ENCODE peak calls at places on chromosomes 4 and X, in ten cellular contexts. One of them, this sample, is unnamed.

GRCh38 chrX:12979011-12979629 is 4.2 kb downstream of the TMSB4X start:
- DNase-seq in stomach: no peak
- DNase-seq in transverse colon: no peak
- DNase-seq in cardiac muscle cell: no peak
- DNase-seq in foreskin fibroblast: no peak
- DNase-seq in hepatocyte: no peak
- DNase-seq in SK-N-SH: no peak
- DNase-seq in BE2C: no peak
- DNase-seq in neural progenitor cell: no peak
- DNase-seq in tibial nerve: no peak
- DNase-seq in this sample: no peak

GRCh38 chr4:144318797-144319196 is 178.3 kb upstream of the GYPA start:
- DNase-seq in stomach: no peak
- DNase-seq in transverse colon: no peak
- DNase-seq in cardiac muscle cell: no peak
- DNase-seq in foreskin fibroblast: no peak
- DNase-seq in hepatocyte: no peak
- DNase-seq in SK-N-SH: no peak
- DNase-seq in BE2C: no peak
- DNase-seq in neural progenitor cell: no peak
- DNase-seq in tibial nerve: no peak
- DNase-seq in this sample: no peak

GRCh38 chr4:92101609-92102231 is 202.0 kb upstream of the GRID2 start:
- DNase-seq in stomach: no peak
- DNase-seq in transverse colon: no peak
- DNase-seq in cardiac muscle cell: peak
- DNase-seq in foreskin fibroblast: peak
- DNase-seq in hepatocyte: no peak
- DNase-seq in SK-N-SH: no peak
- DNase-seq in BE2C: no peak
- DNase-seq in neural progenitor cell: no peak
- DNase-seq in tibial nerve: no peak
- DNase-seq in this sample: no peak

GRCh38 chr4:145887241-145887964 is 51.2 kb downstream of the ZNF827 start:
- DNase-seq in stomach: no peak
- DNase-seq in transverse colon: no peak
- DNase-seq in cardiac muscle cell: peak
- DNase-seq in foreskin fibroblast: peak
- DNase-seq in hepatocyte: no peak
- DNase-seq in SK-N-SH: no peak
- DNase-seq in BE2C: no peak
- DNase-seq in neural progenitor cell: no peak
- DNase-seq in tibial nerve: no peak
- DNase-seq in this sample: peak

GRCh38 chr4:151202851-151203455 is 74.0 kb upstream of the PRSS48 start:
- DNase-seq in stomach: no peak
- DNase-seq in transverse colon: no peak
- DNase-seq in cardiac muscle cell: peak
- DNase-seq in foreskin fibroblast: no peak
- DNase-seq in hepatocyte: no peak
- DNase-seq in SK-N-SH: no peak
- DNase-seq in BE2C: no peak
- DNase-seq in neural progenitor cell: no peak
- DNase-seq in tibial nerve: no peak
- DNase-seq in this sample: no peak

GRCh38 chr4:8900588-8900987 is 28.9 kb upstream of the HMX1 start:
- DNase-seq in stomach: no peak
- DNase-seq in transverse colon: no peak
- DNase-seq in cardiac muscle cell: no peak
- DNase-seq in foreskin fibroblast: no peak
- DNase-seq in hepatocyte: no peak
- DNase-seq in SK-N-SH: no peak
- DNase-seq in BE2C: no peak
- DNase-seq in neural progenitor cell: no peak
- DNase-seq in tibial nerve: no peak
- DNase-seq in this sample: no peak

GRCh38 chr4:130901321-130901720 is 1805.4 kb downstream of the C4orf33 start:
- DNase-seq in stomach: no peak
- DNase-seq in transverse colon: no peak
- DNase-seq in cardiac muscle cell: no peak
- DNase-seq in foreskin fibroblast: no peak
- DNase-seq in hepatocyte: no peak
- DNase-seq in SK-N-SH: no peak
- DNase-seq in BE2C: no peak
- DNase-seq in neural progenitor cell: no peak
- DNase-seq in tibial nerve: no peak
- DNase-seq in this sample: no peak

GRCh38 chr4:141899541-141899940 is 263.2 kb downstream of the IL15 start:
- DNase-seq in stomach: no peak
- DNase-seq in transverse colon: no peak
- DNase-seq in cardiac muscle cell: peak
- DNase-seq in foreskin fibroblast: no peak
- DNase-seq in hepatocyte: no peak
- DNase-seq in SK-N-SH: no peak
- DNase-seq in BE2C: no peak
- DNase-seq in neural progenitor cell: no peak
- DNase-seq in tibial nerve: no peak
- DNase-seq in this sample: no peak

GRCh38 chr4:78602334-78602733 is 50.8 kb downstream of the ANXA3 start:
- DNase-seq in stomach: no peak
- DNase-seq in transverse colon: no peak
- DNase-seq in cardiac muscle cell: no peak
- DNase-seq in foreskin fibroblast: peak
- DNase-seq in hepatocyte: no peak
- DNase-seq in SK-N-SH: no peak
- DNase-seq in BE2C: no peak
- DNase-seq in neural progenitor cell: no peak
- DNase-seq in tibial nerve: no peak
- DNase-seq in this sample: no peak

GRCh38 chrX:137945470-137945869 is 379.5 kb downstream of the ZIC3 start:
- DNase-seq in stomach: no peak
- DNase-seq in transverse colon: no peak
- DNase-seq in cardiac muscle cell: no peak
- DNase-seq in foreskin fibroblast: no peak
- DNase-seq in hepatocyte: no peak
- DNase-seq in SK-N-SH: no peak
- DNase-seq in BE2C: no peak
- DNase-seq in neural progenitor cell: no peak
- DNase-seq in tibial nerve: no peak
- DNase-seq in this sample: no peak

DNA sequence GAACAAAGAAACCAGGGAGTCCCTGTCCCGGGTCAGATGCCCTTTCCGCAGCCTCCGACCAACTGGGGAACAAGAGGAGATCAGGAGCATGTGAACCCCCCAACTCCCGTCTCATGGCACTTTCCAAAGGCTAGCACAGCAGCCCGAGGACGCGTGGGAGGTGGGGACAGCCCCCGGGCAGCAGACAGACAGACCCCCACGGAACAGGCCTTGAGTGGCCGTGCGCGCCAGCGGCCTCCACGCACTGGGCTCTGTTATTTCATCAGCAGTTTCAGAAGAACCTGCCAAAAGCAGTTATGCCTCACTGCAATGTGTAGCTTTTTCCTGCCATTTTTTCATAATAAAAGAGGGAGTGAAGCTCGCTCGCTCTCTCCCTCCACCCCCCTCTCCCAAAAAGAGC is 349 bp upstream of the FGF16 start:
- DNase-seq in stomach: no peak
- DNase-seq in transverse colon: no peak
- DNase-seq in cardiac muscle cell: peak
- DNase-seq in foreskin fibroblast: peak
- DNase-seq in hepatocyte: no peak
- DNase-seq in SK-N-SH: no peak
- DNase-seq in BE2C: no peak
- DNase-seq in neural progenitor cell: no peak
- DNase-seq in tibial nerve: no peak
- DNase-seq in this sample: no peak
- H3K4me3 ChIP-seq in stomach: peak
- H3K4me3 ChIP-seq in transverse colon: peak
- H3K4me3 ChIP-seq in cardiac muscle cell: peak
- H3K4me3 ChIP-seq in foreskin fibroblast: peak
- H3K4me3 ChIP-seq in hepatocyte: no peak
- H3K4me3 ChIP-seq in SK-N-SH: no peak
- H3K4me3 ChIP-seq in BE2C: no peak
- H3K4me3 ChIP-seq in neural progenitor cell: peak
- H3K4me3 ChIP-seq in tibial nerve: peak
- H3K4me3 ChIP-seq in this sample: peak

DNA sequence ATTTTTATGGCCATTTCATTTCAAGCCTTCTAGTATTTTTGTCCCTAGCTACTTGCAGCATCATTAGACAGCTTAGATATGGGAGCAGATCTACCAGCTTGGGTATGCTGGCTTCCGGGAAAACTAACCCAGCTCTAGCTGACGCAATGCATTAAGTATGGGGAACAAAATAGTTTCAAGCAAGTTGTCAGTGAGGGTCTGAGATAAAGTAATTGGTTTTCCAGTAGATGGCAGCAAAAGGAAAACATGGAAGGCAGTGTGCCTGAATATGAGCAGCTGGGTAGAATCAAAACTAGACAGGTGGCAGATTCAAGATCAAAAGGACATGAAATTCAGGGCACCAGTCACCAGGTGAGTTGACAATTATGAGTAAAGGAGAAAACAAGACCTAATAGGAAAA is 340.9 kb upstream of the CTSO start:
- DNase-seq in stomach: no peak
- DNase-seq in transverse colon: no peak
- DNase-seq in cardiac muscle cell: peak
- DNase-seq in foreskin fibroblast: peak
- DNase-seq in hepatocyte: peak
- DNase-seq in SK-N-SH: peak
- DNase-seq in BE2C: no peak
- DNase-seq in neural progenitor cell: peak
- DNase-seq in tibial nerve: no peak
- DNase-seq in this sample: peak
- TF ChIP-seq CTCF in stomach: no peak
- TF ChIP-seq CTCF in transverse colon: no peak
- TF ChIP-seq CTCF in cardiac muscle cell: peak
- TF ChIP-seq CTCF in foreskin fibroblast: peak
- TF ChIP-seq CTCF in hepatocyte: peak
- TF ChIP-seq CTCF in SK-N-SH: peak
- TF ChIP-seq CTCF in BE2C: peak
- TF ChIP-seq CTCF in neural progenitor cell: peak
- TF ChIP-seq CTCF in tibial nerve: no peak
- TF ChIP-seq CTCF in this sample: no peak

GRCh38 chr4:688695-689497 is at the start of gene SLC49A3:
- DNase-seq in stomach: peak
- DNase-seq in transverse colon: peak
- DNase-seq in cardiac muscle cell: peak
- DNase-seq in foreskin fibroblast: no peak
- DNase-seq in hepatocyte: peak
- DNase-seq in SK-N-SH: no peak
- DNase-seq in BE2C: no peak
- DNase-seq in neural progenitor cell: peak
- DNase-seq in tibial nerve: no peak
- DNase-seq in this sample: no peak
- H3K4me3 ChIP-seq in stomach: peak
- H3K4me3 ChIP-seq in transverse colon: peak
- H3K4me3 ChIP-seq in cardiac muscle cell: no peak
- H3K4me3 ChIP-seq in foreskin fibroblast: peak
- H3K4me3 ChIP-seq in hepatocyte: peak
- H3K4me3 ChIP-seq in SK-N-SH: no peak
- H3K4me3 ChIP-seq in BE2C: no peak
- H3K4me3 ChIP-seq in neural progenitor cell: peak
- H3K4me3 ChIP-seq in tibial nerve: peak
- H3K4me3 ChIP-seq in this sample: peak

GRCh38 chrX:112473654-112474053 is 206.1 kb downstream of the LHFPL1 start:
- DNase-seq in stomach: no peak
- DNase-seq in transverse colon: no peak
- DNase-seq in cardiac muscle cell: no peak
- DNase-seq in foreskin fibroblast: no peak
- DNase-seq in hepatocyte: no peak
- DNase-seq in SK-N-SH: no peak
- DNase-seq in BE2C: no peak
- DNase-seq in neural progenitor cell: no peak
- DNase-seq in tibial nerve: no peak
- DNase-seq in this sample: no peak

DNA sequence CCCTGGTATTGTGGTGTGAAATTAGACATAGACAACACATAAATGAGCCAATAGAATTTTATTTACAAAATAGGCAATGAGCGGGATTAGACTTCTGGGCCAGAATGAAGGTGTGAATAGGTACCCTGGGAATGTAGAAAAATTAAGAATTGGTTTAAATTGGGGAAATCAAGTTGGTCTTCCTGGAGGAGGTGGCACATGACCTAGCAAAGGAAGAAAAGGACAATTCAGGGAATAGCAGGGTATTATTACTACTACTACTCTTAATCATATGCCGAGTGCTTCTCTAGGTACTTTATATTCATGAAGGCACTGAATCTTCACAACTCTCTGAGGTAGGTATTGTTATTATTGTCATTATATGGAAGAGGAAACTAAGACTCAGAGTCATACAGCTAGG is 202.1 kb downstream of the LHFPL1 start:
- DNase-seq in stomach: no peak
- DNase-seq in transverse colon: no peak
- DNase-seq in cardiac muscle cell: no peak
- DNase-seq in foreskin fibroblast: no peak
- DNase-seq in hepatocyte: no peak
- DNase-seq in SK-N-SH: no peak
- DNase-seq in BE2C: no peak
- DNase-seq in neural progenitor cell: no peak
- DNase-seq in tibial nerve: no peak
- DNase-seq in this sample: no peak
- TF ChIP-seq CTCF in stomach: no peak
- TF ChIP-seq CTCF in transverse colon: no peak
- TF ChIP-seq CTCF in cardiac muscle cell: no peak
- TF ChIP-seq CTCF in foreskin fibroblast: no peak
- TF ChIP-seq CTCF in hepatocyte: no peak
- TF ChIP-seq CTCF in SK-N-SH: no peak
- TF ChIP-seq CTCF in BE2C: no peak
- TF ChIP-seq CTCF in neural progenitor cell: no peak
- TF ChIP-seq CTCF in tibial nerve: no peak
- TF ChIP-seq CTCF in this sample: no peak